ENCODE peak calls at places on chromosomes 1 and 21, in five cellular contexts. S is upper lobe of left lung, T is K562, J is HCT116, H is GM12878. I is an unnamed sample.

GRCh38 chr1:19436716-19437476 is 48.4 kb downstream of the CAPZB start:
- ATAC-seq in S (peak; percentile 54), T (peak; percentile 53), J (no peak), H (no peak), I (peak; percentile 28)

GRCh38 chr1:156308078-156308477 is 9.0 kb upstream of the VHLL start:
- ATAC-seq in S (no peak), T (no peak), J (no peak), H (no peak), I (no peak)

GRCh38 chr1:22275626-22276395 is 132.9 kb upstream of the WNT4 start:
- ATAC-seq in S (peak; percentile 82), T (peak; percentile 97), J (peak; percentile 99), H (peak; percentile 96), I (no peak)

GRCh38 chr21:25850126-25850831 is 115.5 kb downstream of the GABPA start:
- ATAC-seq in S (no peak), T (no peak), J (no peak), H (no peak), I (no peak)

GRCh38 chr21:41506526-41507520 is 1.1 kb downstream of the TMPRSS2 start:
- ATAC-seq in S (peak; percentile 31), T (no peak), J (no peak), H (no peak), I (no peak)

GRCh38 chr1:223413216-223413615 is 20.0 kb downstream of the CCDC185 start:
- ATAC-seq in S (peak; percentile 44), T (no peak), J (no peak), H (no peak), I (no peak)

GRCh38 chr1:238252033-238252802 is 361.5 kb upstream of the ZP4 start:
- ATAC-seq in S (peak; percentile 71), T (no peak), J (no peak), H (peak; percentile 97), I (no peak)

GRCh38 chr1:12480748-12481362 is 137.2 kb downstream of the DHRS3 start:
- ATAC-seq in S (peak; percentile 71), T (peak; percentile 2), J (peak; percentile 41), H (peak; percentile 56), I (peak; percentile 68)

GRCh38 chr1:198734323-198735008 is 95.6 kb downstream of the PTPRC start:
- ATAC-seq in S (no peak), T (no peak), J (no peak), H (peak; percentile 95), I (no peak)

GRCh38 chr21:32515869-32516268 is 69.5 kb downstream of the TCP10L start:
- ATAC-seq in S (no peak), T (no peak), J (no peak), H (no peak), I (no peak)

GRCh38 chr1:11041048-11041447 is 6.0 kb downstream of the MASP2 start:
- ATAC-seq in S (no peak), T (no peak), J (no peak), H (no peak), I (no peak)

GRCh38 chr1:16042096-16042495 is 1.5 kb upstream of the CLCNKB start:
- ATAC-seq in S (no peak), T (peak; percentile 37), J (no peak), H (peak; percentile 45), I (no peak)

GRCh38 chr1:201059871-201060555 is 36.5 kb upstream of the KIF21B start:
- ATAC-seq in S (no peak), T (no peak), J (no peak), H (no peak), I (no peak)

GRCh38 chr1:6884652-6885153 is 99.4 kb downstream of the CAMTA1 start:
- ATAC-seq in S (no peak), T (no peak), J (no peak), H (peak; percentile 40), I (no peak)

GRCh38 chr21:42747267-42747701 is 93.9 kb downstream of the PDE9A start:
- ATAC-seq in S (peak; percentile 3), T (no peak), J (no peak), H (no peak), I (no peak)

GRCh38 chr1:222928212-222928611 is 113.4 kb downstream of the DISP1 start:
- ATAC-seq in S (peak; percentile 85), T (peak; percentile 86), J (no peak), H (no peak), I (peak; percentile 71)

DNA sequence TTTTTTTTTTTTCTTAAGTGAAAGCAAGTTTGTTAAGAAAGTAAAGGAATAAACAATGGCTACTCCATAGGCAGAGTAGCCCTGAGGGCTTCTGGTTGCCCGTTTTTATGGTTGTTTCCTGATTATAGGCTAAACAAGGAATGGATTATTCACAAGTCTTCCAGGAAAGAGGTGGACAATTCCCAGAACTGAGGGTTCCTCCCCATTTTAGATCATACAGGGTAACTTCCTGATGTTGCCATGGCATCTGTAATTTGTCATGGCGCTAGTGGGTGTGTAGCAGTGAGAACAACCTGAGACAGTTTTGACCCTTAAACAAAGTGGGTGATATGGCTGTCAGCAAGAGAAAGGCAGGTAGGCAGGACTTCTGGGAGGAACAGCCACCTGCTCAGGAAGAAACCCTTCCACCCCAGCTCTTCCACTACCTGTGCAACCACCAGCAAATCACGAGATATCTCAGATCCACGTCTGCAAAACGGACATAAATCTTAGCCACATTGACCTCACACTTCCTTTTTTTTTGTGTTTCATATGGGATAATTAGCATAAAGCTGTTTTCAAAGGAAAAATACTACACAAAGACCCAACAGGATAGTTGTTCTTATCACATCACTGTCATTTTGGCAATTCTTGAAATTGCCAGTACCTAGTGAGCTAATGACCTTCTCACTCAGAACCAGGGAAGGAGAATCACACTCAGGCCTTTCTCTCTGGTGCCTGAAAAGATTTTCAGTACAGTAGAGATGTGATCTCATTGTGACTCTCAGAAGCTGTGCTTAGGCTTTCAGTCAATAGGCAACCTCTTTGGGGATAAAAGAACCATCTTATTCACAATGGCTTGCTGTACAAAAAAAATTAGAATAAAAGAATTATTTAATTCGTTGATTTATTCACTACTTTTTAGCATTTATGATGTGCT is 34.9 kb upstream of the DUSP10 start:
- ATAC-seq in S (peak; percentile 22), T (no peak), J (no peak), H (peak; percentile 57), I (no peak)
- H3K27ac ChIP-seq in S (no peak overlapping the region), T (no peak overlapping the region), J (no peak overlapping the region), H (peak overlapping the region; percentile 89), I (no peak overlapping the region)

DNA sequence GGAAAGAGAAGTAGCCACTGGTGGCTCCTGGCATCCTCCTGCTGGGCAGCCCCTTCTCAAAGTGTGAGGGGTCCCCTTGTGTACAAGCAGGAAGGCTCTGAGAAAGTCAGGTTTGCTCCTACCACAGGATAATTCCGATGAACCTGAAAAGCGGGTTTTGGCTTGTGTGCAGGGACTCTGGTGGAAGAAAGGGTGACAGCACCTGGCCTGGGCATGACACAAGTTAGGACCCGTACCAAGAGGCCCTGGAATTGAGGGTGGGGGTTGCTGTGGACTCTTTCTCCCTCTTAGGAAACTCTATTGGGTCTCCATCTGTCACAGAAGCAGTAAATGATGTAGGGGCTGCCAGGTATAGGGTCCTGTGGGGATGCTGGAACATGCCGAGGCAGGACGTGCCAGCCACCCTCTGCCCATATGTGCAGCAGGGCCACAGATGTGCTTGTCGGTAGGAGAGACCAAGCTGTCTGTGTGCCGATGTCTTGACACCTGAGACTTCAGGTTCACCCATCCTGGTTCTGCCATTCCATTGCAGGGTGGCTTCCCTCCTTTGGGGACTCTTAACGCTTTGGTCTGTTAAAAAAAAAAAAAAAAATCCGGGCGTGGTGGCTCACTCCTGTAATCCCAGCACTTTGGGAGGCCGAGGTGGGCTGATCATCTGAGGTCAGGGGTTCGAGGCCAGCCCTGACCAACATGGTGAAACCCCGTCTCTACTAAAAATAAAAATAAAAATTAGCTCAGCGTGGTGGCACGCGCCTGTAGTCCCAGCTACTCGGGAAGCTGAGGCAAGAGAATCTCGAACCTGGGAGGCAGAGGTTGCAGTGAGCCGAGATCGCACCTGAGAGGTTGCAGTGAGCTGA is 9.8 kb downstream of the C1orf35 start:
- ATAC-seq in S (no peak), T (no peak), J (no peak), H (no peak), I (no peak)
- TF ChIP-seq POLR2AphosphoS5 in S (no peak), T (no peak), J (no peak), H (no peak), I (no peak)

GRCh38 chr1:27366411-27367159 is at the start of gene MAP3K6:
- ATAC-seq in S (peak; percentile 88), T (peak; percentile 86), J (peak; percentile 75), H (peak; percentile 56), I (peak; percentile 84)
- TF ChIP-seq POLR2A in S (peak; percentile 88), T (peak; percentile 74), J (peak; percentile 20), H (no peak), I (peak; percentile 82)

DNA sequence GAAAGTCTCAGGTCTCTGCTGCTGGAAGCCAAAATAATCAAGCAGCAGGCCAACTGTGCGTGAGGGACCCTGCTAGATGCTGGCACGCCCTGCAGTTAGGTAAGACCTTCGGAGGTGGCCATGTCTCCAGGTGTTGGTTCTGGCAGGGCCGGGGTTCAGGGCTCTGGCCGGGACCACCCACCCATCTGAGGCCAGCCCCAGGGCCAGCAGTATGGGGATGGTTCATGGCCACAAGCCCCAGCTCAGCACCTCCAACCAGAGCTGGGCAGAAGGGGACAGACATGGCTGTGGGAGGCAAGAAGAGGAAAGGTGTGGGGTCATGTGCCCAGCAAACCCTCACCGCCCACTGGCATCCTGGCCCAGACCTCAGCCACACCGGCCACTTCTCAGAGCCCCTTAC is 23.3 kb downstream of the LRP8 start:
- ATAC-seq in S (no peak), T (no peak), J (no peak), H (no peak), I (no peak)
- H3K27ac ChIP-seq in S (no peak overlapping the region), T (no peak overlapping the region), J (no peak overlapping the region), H (no peak overlapping the region), I (no peak overlapping the region)

DNA sequence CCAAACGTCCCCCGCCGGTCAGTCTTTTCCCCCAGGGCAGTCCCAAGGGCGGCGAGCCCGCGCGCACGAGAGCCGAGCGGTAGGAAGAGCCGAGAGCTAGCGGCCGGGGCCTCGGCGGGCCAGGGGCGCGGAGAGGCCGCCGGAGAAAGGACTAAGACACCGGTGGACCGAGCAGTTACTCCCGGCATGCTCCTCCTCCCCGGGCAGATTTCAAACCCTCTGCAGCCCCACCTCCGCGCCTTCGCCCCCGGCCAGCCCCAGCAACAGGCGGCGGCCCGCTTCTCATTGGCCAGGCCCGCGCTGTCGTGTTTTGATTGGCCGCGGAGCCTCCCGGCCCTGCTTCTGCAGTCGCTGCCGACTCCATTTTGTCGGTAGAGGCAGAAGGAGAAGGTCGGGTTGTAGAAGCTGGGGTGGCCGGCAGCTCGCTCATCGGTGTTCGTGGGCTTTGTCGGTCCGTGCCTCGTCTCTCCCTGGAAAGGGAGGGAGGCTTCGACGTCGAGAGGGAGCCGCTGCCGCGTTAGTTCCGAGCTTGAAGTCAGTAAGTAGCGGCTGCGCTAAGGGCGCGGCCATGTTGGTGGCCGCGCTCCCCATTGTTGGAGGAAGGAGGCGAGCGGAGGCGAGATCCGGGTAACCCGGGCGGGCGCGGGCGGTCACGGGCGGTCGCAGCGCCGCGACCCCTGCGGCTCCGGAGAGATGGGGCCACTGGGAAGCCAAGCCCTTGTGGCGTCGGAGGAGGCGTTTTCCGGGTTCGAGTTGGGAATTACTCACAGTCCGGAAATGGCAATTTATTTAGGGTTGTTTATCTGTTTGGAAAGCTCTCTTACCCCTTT is at the start of gene PNRC2:
- ATAC-seq in S (peak; percentile 97), T (peak; percentile 90), J (peak; percentile 92), H (peak; percentile 87), I (peak; percentile 97)
- TF ChIP-seq POLR2AphosphoS5 in S (peak; percentile 97), T (peak; percentile 93), J (peak; percentile 93), H (peak; percentile 97), I (peak; percentile 91)